ENCODE peak calls at places on chromosome 6, in nine cellular contexts. N is cardiac muscle cell, L is mammary epithelial cell, P is caudate nucleus, G is H9, H is Karpas-422, B is substantia nigra, F is adrenal gland, I is HepG2. D is an unnamed sample.
A peak's percentile ranks its signal among the peaks of the same experiment; 100 is the strongest.

GRCh38 chr6:36598739-36599318 is 4.7 kb downstream of the SRSF3 start:
- DNase-seq in N (no peak), L (no peak), P (no peak), G (no peak), H (no peak), B (no peak), F (peak; percentile 3), I (no peak), D (no peak)

GRCh38 chr6:24078200-24078599 is 47.8 kb upstream of the NRSN1 start:
- DNase-seq in N (no peak), L (no peak), P (peak; percentile 0), G (no peak), H (no peak), B (no peak), F (no peak), I (no peak), D (no peak)

GRCh38 chr6:26568601-26569432 is 27.9 kb upstream of the ABT1 start:
- DNase-seq in N (peak; percentile 86), L (peak; percentile 85), P (peak; percentile 88), G (peak; percentile 92), H (peak; percentile 97), B (peak; percentile 86), F (peak; percentile 88), I (peak; percentile 95), D (peak; percentile 90)

GRCh38 chr6:158771399-158772158 is 47.6 kb downstream of the EZR start:
- DNase-seq in N (no peak), L (no peak), P (no peak), G (no peak), H (no peak), B (no peak), F (no peak), I (no peak), D (no peak)

GRCh38 chr6:17454316-17455005 is 61.1 kb downstream of the CAP2 start:
- DNase-seq in N (peak; percentile 5), L (no peak), P (no peak), G (no peak), H (no peak), B (no peak), F (no peak), I (no peak), D (no peak)

GRCh38 chr6:151773382-151773781 is 34.1 kb upstream of the ESR1 start:
- DNase-seq in N (no peak), L (no peak), P (no peak), G (no peak), H (no peak), B (no peak), F (no peak), I (peak; percentile 14), D (no peak)

GRCh38 chr6:209432-210103 is 82.7 kb upstream of the DUSP22 start:
- DNase-seq in N (no peak), L (no peak), P (no peak), G (no peak), H (peak; percentile 4), B (no peak), F (no peak), I (no peak), D (no peak)

GRCh38 chr6:47669684-47670515 is 28.5 kb upstream of the ADGRF4 start:
- DNase-seq in N (peak; percentile 10), L (peak; percentile 94), P (no peak), G (no peak), H (no peak), B (no peak), F (no peak), I (no peak), D (no peak)

GRCh38 chr6:132126150-132126549 is 175.0 kb upstream of the CCN2 start:
- DNase-seq in N (no peak), L (no peak), P (no peak), G (no peak), H (no peak), B (no peak), F (no peak), I (peak; percentile 16), D (no peak)

GRCh38 chr6:140281794-140282193 is 907.3 kb upstream of the CITED2 start:
- DNase-seq in N (no peak), L (no peak), P (no peak), G (no peak), H (no peak), B (no peak), F (no peak), I (peak; percentile 6), D (no peak)

DNA sequence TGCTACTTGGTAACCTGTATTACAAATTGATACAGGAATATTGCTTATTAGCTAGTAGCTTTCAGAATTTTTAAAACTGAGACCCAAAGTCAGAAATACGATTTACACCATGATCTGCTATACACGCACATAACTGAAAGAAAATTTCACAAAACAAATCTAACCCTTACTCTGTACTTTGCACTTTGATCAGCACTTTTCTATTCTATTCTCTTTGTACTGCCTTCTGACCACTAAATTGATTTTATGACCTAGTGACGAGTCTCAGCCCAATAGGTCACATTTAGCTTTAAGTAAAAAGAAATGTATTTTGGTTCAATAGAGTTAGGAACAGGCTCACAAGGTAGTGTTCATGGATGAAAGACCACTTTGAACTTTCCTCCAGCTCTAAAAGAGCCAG is 252.5 kb downstream of the TBX18 start:
- DNase-seq in N (no peak), L (no peak), P (no peak), G (no peak), H (no peak), B (no peak), F (no peak), I (no peak), D (no peak)
- H3K27ac ChIP-seq in N (no peak overlapping the region), L (no peak overlapping the region), P (no peak overlapping the region), G (no peak overlapping the region), H (no peak overlapping the region), B (no peak overlapping the region), F (no peak overlapping the region), I (no peak overlapping the region), D (no peak overlapping the region)

GRCh38 chr6:168916576-168917207 is 337.0 kb downstream of the THBS2 start:
- DNase-seq in N (no peak), L (no peak), P (no peak), G (no peak), H (no peak), B (no peak), F (no peak), I (no peak), D (no peak)
- H3K27ac ChIP-seq in N (no peak overlapping the region), L (no peak overlapping the region), P (no peak overlapping the region), G (no peak overlapping the region), H (no peak overlapping the region), B (no peak overlapping the region), F (peak overlapping the region; percentile 34), I (no peak overlapping the region), D (no peak overlapping the region)

GRCh38 chr6:81789303-81789702 is 36.8 kb upstream of the TENT5A start:
- DNase-seq in N (no peak), L (no peak), P (no peak), G (no peak), H (no peak), B (no peak), F (no peak), I (no peak), D (no peak)
- H3K27ac ChIP-seq in N (no peak overlapping the region), L (no peak overlapping the region), P (no peak overlapping the region), G (peak overlapping the region; percentile 49), H (no peak overlapping the region), B (no peak overlapping the region), F (no peak overlapping the region), I (no peak overlapping the region), D (no peak overlapping the region)

DNA sequence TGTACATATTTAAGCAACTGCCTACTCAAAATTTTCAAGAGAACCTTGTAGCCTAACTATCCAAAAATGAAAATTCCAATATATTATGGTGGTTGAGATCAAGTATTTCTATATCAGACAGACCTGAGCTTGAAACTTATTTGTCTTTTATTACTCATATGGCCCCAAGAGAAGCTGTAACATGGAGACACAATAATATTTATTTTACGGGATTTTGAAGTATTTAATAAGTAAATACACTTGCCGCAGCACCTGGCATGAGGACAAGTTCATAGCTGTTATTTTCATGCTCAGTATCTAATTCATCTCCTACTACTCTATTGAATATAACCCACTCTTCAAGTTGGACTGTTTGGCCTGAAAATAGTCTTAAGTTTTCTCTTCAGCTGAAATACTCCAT is 28.0 kb downstream of the PTPRK start:
- DNase-seq in N (no peak), L (peak; percentile 55), P (no peak), G (no peak), H (no peak), B (no peak), F (no peak), I (no peak), D (no peak)
- H3K27ac ChIP-seq in N (no peak overlapping the region), L (peak overlapping the region; percentile 99), P (peak overlapping the region; percentile 60), G (no peak overlapping the region), H (no peak overlapping the region), B (peak overlapping the region; percentile 92), F (no peak overlapping the region), I (no peak overlapping the region), D (peak overlapping the region; percentile 79)

GRCh38 chr6:116929825-116930224 is 52.8 kb downstream of the RFX6 start:
- DNase-seq in N (no peak), L (no peak), P (no peak), G (no peak), H (no peak), B (no peak), F (no peak), I (no peak), D (no peak)

GRCh38 chr6:116931456-116931855 is 54.4 kb downstream of the RFX6 start:
- DNase-seq in N (no peak), L (no peak), P (no peak), G (no peak), H (no peak), B (no peak), F (no peak), I (no peak), D (no peak)

GRCh38 chr6:116938305-116938704 is 61.3 kb downstream of the RFX6 start:
- DNase-seq in N (no peak), L (no peak), P (no peak), G (no peak), H (no peak), B (no peak), F (no peak), I (no peak), D (no peak)

GRCh38 chr6:116932496-116932895 is 55.5 kb downstream of the RFX6 start:
- DNase-seq in N (no peak), L (no peak), P (no peak), G (no peak), H (no peak), B (no peak), F (no peak), I (no peak), D (no peak)

GRCh38 chr6:116933488-116933887 is 56.4 kb downstream of the RFX6 start:
- DNase-seq in N (no peak), L (no peak), P (no peak), G (no peak), H (no peak), B (no peak), F (no peak), I (no peak), D (no peak)
- H3K27ac ChIP-seq in N (no peak overlapping the region), L (no peak overlapping the region), P (no peak overlapping the region), G (no peak overlapping the region), H (no peak overlapping the region), B (no peak overlapping the region), F (no peak overlapping the region), I (no peak overlapping the region), D (no peak overlapping the region)